ENCODE peak calls at places on chromosomes 16 and 17, in four cellular contexts. P is OCI-LY7, O is Peyer's patch, F is pancreas. A is an unnamed sample. For H3K4me1, the result is how much of the 10 kb centered on the place peaks cover.

GRCh38 chr16:19192865-19193264 is 24.8 kb downstream of the SYT17 start:
- DNase-seq in P (no peak), O (no peak), F (no peak), A (no peak)

GRCh38 chr16:23374721-23375120 is 72.6 kb downstream of the SCNN1B start:
- DNase-seq in P (no peak), O (no peak), F (no peak), A (peak)

GRCh38 chr16:81623365-81624102 is 155.6 kb upstream of the PLCG2 start:
- DNase-seq in P (peak), O (no peak), F (no peak), A (no peak)

GRCh38 chr16:50666658-50667496 is 14.2 kb downstream of the SNX20 start:
- DNase-seq in P (no peak), O (no peak), F (no peak), A (no peak)

GRCh38 chr16:80671281-80671849 is 130.6 kb downstream of the DYNLRB2 start:
- DNase-seq in P (peak), O (no peak), F (no peak), A (no peak)

GRCh38 chr16:15961060-15961511 is 11.7 kb downstream of the ABCC1 start:
- DNase-seq in P (peak), O (no peak), F (no peak), A (no peak)

GRCh38 chr17:13931752-13932477 is 137.4 kb upstream of the COX10 start:
- DNase-seq in P (peak), O (no peak), F (peak), A (peak)

GRCh38 chr17:45366049-45366448 is 49.2 kb upstream of the MAP3K14 start:
- DNase-seq in P (no peak), O (no peak), F (no peak), A (peak)

GRCh38 chr16:86702824-86703588 is 124.7 kb downstream of the FOXL1 start:
- DNase-seq in P (no peak), O (no peak), F (no peak), A (no peak)

GRCh38 chr17:1899403-1900000 is 69.7 kb downstream of the RPA1 start:
- DNase-seq in P (no peak), O (no peak), F (no peak), A (no peak)
- TF ChIP-seq CTCF in P (peak), O (no peak), F (no peak), A (no peak)

GRCh38 chr16:67329901-67330300 is 3.3 kb downstream of the LRRC36 start:
- DNase-seq in P (no peak), O (no peak), F (no peak), A (no peak)

GRCh38 chr16:67327774-67328173 is 1.2 kb downstream of the LRRC36 start:
- DNase-seq in P (no peak), O (no peak), F (no peak), A (no peak)

GRCh38 chr16:67326115-67326471 is 448 bp downstream of the KCTD19 start:
- DNase-seq in P (no peak), O (no peak), F (no peak), A (no peak)

GRCh38 chr16:67326472-67327309 is at the start of the genes KCTD19 and LRRC36:
- DNase-seq in P (no peak), O (peak), F (peak), A (peak)
- H3K4me3 ChIP-seq in P (no peak), O (peak), F (peak), A (peak)

GRCh38 chr17:80789356-80789902 is 202.2 kb upstream of the CHMP6 start:
- DNase-seq in P (peak), O (no peak), F (no peak), A (no peak)

GRCh38 chr17:80791758-80792284 is 199.8 kb upstream of the CHMP6 start:
- DNase-seq in P (no peak), O (no peak), F (no peak), A (no peak)

GRCh38 chr17:80792373-80792781 is 199.3 kb upstream of the CHMP6 start:
- DNase-seq in P (no peak), O (no peak), F (no peak), A (no peak)

GRCh38 chr17:80790981-80791742 is 200.5 kb upstream of the CHMP6 start:
- DNase-seq in P (no peak), O (no peak), F (no peak), A (no peak)

DNA sequence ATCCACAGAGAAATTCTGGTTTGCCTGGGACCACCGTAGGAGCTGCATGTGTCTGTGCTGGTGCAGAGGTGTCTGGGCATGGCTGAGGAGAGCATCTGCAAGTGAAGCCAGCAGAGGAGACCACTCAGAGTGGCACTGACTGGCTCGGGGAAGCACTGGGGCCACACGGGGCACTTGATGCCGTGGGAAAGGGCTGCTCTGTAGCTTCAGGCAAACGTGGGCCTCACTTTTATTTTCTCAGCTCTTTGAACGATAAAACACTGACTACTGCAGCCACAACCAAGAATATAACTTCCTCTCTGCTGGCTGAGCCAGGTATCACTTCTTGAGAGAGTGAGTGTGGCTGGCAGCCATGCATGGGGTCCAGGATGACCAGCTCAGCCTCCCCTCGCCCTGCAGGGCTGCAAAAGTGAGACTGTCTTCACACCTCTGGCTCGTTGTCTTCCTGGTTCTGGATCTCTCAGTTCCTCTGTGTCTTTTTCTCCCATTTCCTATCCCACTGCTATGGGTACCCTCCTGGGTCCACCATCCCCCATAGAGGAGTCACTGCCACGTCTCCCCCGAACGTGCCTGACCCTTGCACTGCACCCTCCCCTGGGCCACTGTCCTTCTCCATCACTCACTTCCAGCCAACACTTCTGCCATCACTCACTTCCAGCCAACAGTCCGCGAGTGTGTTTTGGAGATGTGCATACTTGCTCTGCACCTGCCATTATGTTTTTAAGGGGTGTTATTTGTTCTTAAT is 201.4 kb upstream of the CHMP6 start:
- DNase-seq in P (peak), O (no peak), F (no peak), A (no peak)
- H3K4me1 ChIP-seq in P (under half), O (under half), F (under half), A (under half)

GRCh38 chr16:71843517-71844031 is 2.2 kb upstream of the ATXN1L start:
- DNase-seq in P (no peak), O (no peak), F (no peak), A (no peak)

GRCh38 chr16:71848622-71849021 is 2.8 kb downstream of the ATXN1L start:
- DNase-seq in P (no peak), O (no peak), F (no peak), A (no peak)

GRCh38 chr16:71846443-71846842 is 667 bp downstream of the ATXN1L start:
- DNase-seq in P (peak), O (no peak), F (no peak), A (no peak)

GRCh38 chr16:71847096-71847495 is 1.3 kb downstream of the ATXN1L start:
- DNase-seq in P (no peak), O (no peak), F (no peak), A (no peak)

GRCh38 chr16:71845639-71846431 is at the start of gene ATXN1L:
- DNase-seq in P (peak), O (peak), F (peak), A (peak)
- TF ChIP-seq CTCF in P (no peak), O (no peak), F (no peak), A (no peak)

GRCh38 chr17:57956311-57957119 is 1.3 kb upstream of the CUEDC1 start:
- DNase-seq in P (peak), O (no peak), F (peak), A (peak)

GRCh38 chr17:57954421-57955182 is 610 bp downstream of the CUEDC1 start:
- DNase-seq in P (no peak), O (peak), F (peak), A (peak)

GRCh38 chr17:57955183-57955952 is at the start of gene CUEDC1:
- DNase-seq in P (peak), O (peak), F (peak), A (peak)

GRCh38 chr17:57953219-57953618 is 2.0 kb downstream of the CUEDC1 start:
- DNase-seq in P (no peak), O (no peak), F (no peak), A (peak)

DNA sequence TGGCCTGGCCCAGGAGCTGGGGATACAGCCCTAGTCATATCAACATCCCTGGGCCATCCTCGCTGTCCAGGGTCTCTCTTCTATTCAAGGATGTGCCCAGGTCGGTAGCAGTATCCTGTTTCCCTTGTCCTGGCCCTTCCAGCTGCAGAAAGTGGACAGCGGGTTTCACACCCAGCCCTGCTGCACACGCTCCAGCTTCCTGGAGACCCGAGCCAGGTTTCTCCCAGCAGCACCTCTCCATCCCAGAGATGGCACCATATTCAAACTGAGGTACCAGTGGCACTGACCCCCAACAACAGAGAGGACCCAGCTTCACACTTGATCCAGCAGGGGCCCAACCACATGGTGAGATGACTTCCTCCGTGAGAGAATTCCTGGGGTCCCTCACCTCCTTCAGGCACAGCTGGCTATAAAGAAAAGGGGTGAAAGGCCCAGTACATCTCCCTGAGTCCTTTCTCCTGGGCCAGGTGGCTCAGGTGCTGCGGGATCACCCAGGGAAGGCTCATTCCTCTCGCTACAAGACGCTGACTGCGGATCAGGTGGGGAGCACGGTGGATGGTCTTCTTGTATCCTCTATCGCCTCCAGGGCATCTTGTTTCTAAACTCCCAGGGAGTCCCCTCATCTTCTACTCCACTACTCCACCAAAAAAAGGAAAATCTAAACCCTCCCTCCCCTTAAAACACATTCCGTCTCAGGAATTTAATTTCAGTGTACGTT is 1.4 kb downstream of the CUEDC1 start:
- DNase-seq in P (no peak), O (no peak), F (no peak), A (peak)
- H3K4me3 ChIP-seq in P (no peak), O (peak), F (peak), A (peak)

DNA sequence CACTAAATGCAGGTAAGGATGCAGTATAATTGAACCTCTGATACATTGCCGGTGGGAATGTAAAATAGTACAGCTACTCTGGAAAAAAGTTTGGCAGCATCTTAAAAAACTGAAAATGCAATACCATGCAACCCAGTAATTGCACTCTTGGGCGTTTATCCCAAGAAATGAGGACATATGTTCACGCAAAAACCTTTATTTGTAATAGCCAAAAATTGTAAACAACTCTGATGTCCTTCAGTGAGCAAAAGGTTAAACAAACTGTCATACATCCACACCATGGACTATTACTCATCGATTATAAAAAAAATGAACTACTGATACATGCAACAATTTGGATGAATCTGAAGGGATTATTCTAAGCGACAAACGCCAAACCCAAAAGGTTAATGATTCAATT is 16.9 kb downstream of the SYNRG start:
- DNase-seq in P (no peak), O (no peak), F (no peak), A (no peak)
- H3K4me1 ChIP-seq in P (under half), O (under half), F (under half), A (under half)

A was measured in upper lobe of right lung.